ENCODE peak calls at places on chromosome 2, in seven cellular contexts. Z is H4; T is GM19239; V is mucosa of gallbladder; L is RWPE1; F is SHP77 treated with DMSO at 0.1 percent for 48 hours; G is activated effector memory CD4-positive, alpha-beta T cell treated with Interleukin-2 at 50 U/mL for 16 hours. E is an unnamed sample.

GRCh38 chr2:121078869-121079268 is 206.1 kb downstream of the TFCP2L1 start:
- DNase-seq in G (no peak), T (no peak), V (no peak), F (no peak), Z (no peak), L (no peak), E (no peak)

GRCh38 chr2:76044701-76045100 is 334.0 kb upstream of the GCFC2 start:
- DNase-seq in L (no peak), V (no peak), T (no peak), G (no peak), F (no peak), Z (no peak), E (no peak)

GRCh38 chr2:56364902-56365301 is 181.1 kb downstream of the CCDC85A start:
- DNase-seq in V (no peak), Z (no peak), L (no peak), G (no peak), T (no peak), F (no peak), E (no peak)

GRCh38 chr2:66665124-66665984 is 230.4 kb downstream of the MEIS1 start:
- DNase-seq in V (no peak), F (no peak), T (no peak), Z (no peak), G (no peak), L (peak; percentile 24), E (no peak)

GRCh38 chr2:222862915-222863544 is 2.2 kb downstream of the ACSL3 start:
- DNase-seq in L (no peak), T (no peak), Z (no peak), F (no peak), G (no peak), V (no peak), E (no peak)

GRCh38 chr2:206800501-206801416 is 35.4 kb downstream of the FASTKD2 start:
- DNase-seq in F (peak; percentile 52), V (peak; percentile 58), T (peak; percentile 16), G (peak; percentile 6), Z (peak; percentile 67), L (peak; percentile 68), E (peak; percentile 63)

GRCh38 chr2:15939556-15939853 is 845 bp upstream of the MYCN start:
- DNase-seq in G (no peak), V (no peak), F (no peak), Z (no peak), T (peak; percentile 60), L (peak; percentile 64), E (no peak)

GRCh38 chr2:177212106-177212894 is at the start of gene HNRNPA3:
- DNase-seq in V (peak; percentile 100), Z (peak; percentile 98), F (peak; percentile 76), L (peak; percentile 98), T (peak; percentile 80), G (peak; percentile 100), E (peak; percentile 94)

GRCh38 chr2:4882421-4882820 is 809.8 kb upstream of the SOX11 start:
- DNase-seq in F (peak; percentile 27), G (no peak), L (no peak), Z (no peak), T (no peak), V (no peak), E (peak; percentile 65)

GRCh38 chr2:106667478-106668077 is 180.4 kb downstream of the CD8B2 start:
- DNase-seq in Z (no peak), V (no peak), L (no peak), T (no peak), F (no peak), G (no peak), E (no peak)

GRCh38 chr2:54047658-54048057 is 67.8 kb upstream of the ACYP2 start:
- DNase-seq in V (no peak), G (no peak), T (no peak), Z (no peak), L (no peak), F (no peak), E (no peak)

GRCh38 chr2:31812051-31812798 is 198.6 kb downstream of the MEMO1 start:
- DNase-seq in G (peak; percentile 5), Z (no peak), T (peak; percentile 72), V (peak; percentile 12), L (peak; percentile 12), F (no peak), E (peak; percentile 31)

GRCh38 chr2:8445580-8445979 is 236.3 kb upstream of the ID2 start:
- DNase-seq in L (no peak), T (no peak), Z (no peak), G (no peak), F (no peak), V (no peak), E (no peak)

GRCh38 chr2:95525294-95526035 is 40.9 kb upstream of the TRIM43B start:
- DNase-seq in G (no peak), V (peak; percentile 86), T (no peak), F (no peak), L (no peak), Z (no peak), E (peak; percentile 51)

GRCh38 chr2:8424997-8425900 is 256.6 kb upstream of the ID2 start:
- DNase-seq in T (no peak), V (no peak), L (no peak), F (no peak), Z (no peak), G (no peak), E (no peak)

GRCh38 chr2:228681426-228681825 is 499.9 kb upstream of the SPHKAP start:
- DNase-seq in F (no peak), T (no peak), G (no peak), L (peak; percentile 10), V (no peak), Z (peak; percentile 60), E (no peak)

GRCh38 chr2:176582990-176583481 is 313.8 kb downstream of the MTX2 start:
- DNase-seq in T (no peak), F (no peak), G (no peak), V (no peak), L (peak; percentile 78), Z (peak; percentile 90), E (no peak)